ENCODE peak calls at places on chromosomes 3 and 15, in seven cellular contexts. One of them, this sample, is unnamed.

GRCh38 chr3:149969110-149969944 is 1.4 kb downstream of the PFN2 start:
- DNase-seq in neural progenitor cell: peak
- DNase-seq in HCT116: peak
- DNase-seq in GM23338: peak
- DNase-seq in GM23248: peak
- DNase-seq in MM.1S: no peak
- DNase-seq in PC-3: peak
- DNase-seq in this sample: peak

GRCh38 chr15:31024330-31024729 is 32.9 kb upstream of the MTMR10 start:
- DNase-seq in GM23338: peak
- DNase-seq in neural progenitor cell: peak
- DNase-seq in PC-3: peak
- DNase-seq in MM.1S: no peak
- DNase-seq in HCT116: peak
- DNase-seq in GM23248: peak
- DNase-seq in this sample: peak

GRCh38 chr3:58989173-58989572 is 60.7 kb downstream of the CFAP20DC start:
- DNase-seq in neural progenitor cell: no peak
- DNase-seq in PC-3: peak
- DNase-seq in GM23338: no peak
- DNase-seq in MM.1S: no peak
- DNase-seq in HCT116: no peak
- DNase-seq in GM23248: peak
- DNase-seq in this sample: no peak

GRCh38 chr3:172536505-172536904 is 13.3 kb upstream of the TNFSF10 start:
- DNase-seq in MM.1S: no peak
- DNase-seq in GM23248: no peak
- DNase-seq in GM23338: peak
- DNase-seq in PC-3: peak
- DNase-seq in HCT116: no peak
- DNase-seq in neural progenitor cell: no peak
- DNase-seq in this sample: no peak

GRCh38 chr15:29183071-29183831 is 86.4 kb downstream of the NSMCE3 start:
- DNase-seq in MM.1S: no peak
- DNase-seq in neural progenitor cell: no peak
- DNase-seq in GM23338: peak
- DNase-seq in GM23248: peak
- DNase-seq in PC-3: peak
- DNase-seq in HCT116: no peak
- DNase-seq in this sample: no peak

GRCh38 chr3:108818404-108818803 is 4.2 kb upstream of the TRAT1 start:
- DNase-seq in PC-3: peak
- DNase-seq in HCT116: peak
- DNase-seq in neural progenitor cell: peak
- DNase-seq in GM23338: peak
- DNase-seq in GM23248: peak
- DNase-seq in MM.1S: peak
- DNase-seq in this sample: peak

GRCh38 chr3:11739123-11739522 is 95.4 kb upstream of the VGLL4 start:
- DNase-seq in neural progenitor cell: no peak
- DNase-seq in MM.1S: no peak
- DNase-seq in GM23338: no peak
- DNase-seq in PC-3: no peak
- DNase-seq in GM23248: peak
- DNase-seq in HCT116: no peak
- DNase-seq in this sample: no peak

GRCh38 chr15:39211108-39211979 is 369.5 kb upstream of the THBS1 start:
- DNase-seq in PC-3: no peak
- DNase-seq in neural progenitor cell: no peak
- DNase-seq in GM23248: no peak
- DNase-seq in MM.1S: no peak
- DNase-seq in HCT116: no peak
- DNase-seq in GM23338: no peak
- DNase-seq in this sample: no peak

GRCh38 chr15:40244961-40245523 is 6.2 kb downstream of the PAK6 start:
- DNase-seq in MM.1S: no peak
- DNase-seq in GM23248: no peak
- DNase-seq in HCT116: no peak
- DNase-seq in neural progenitor cell: no peak
- DNase-seq in GM23338: peak
- DNase-seq in PC-3: peak
- DNase-seq in this sample: peak

GRCh38 chr3:111803123-111803593 is 55.9 kb upstream of the PHLDB2 start:
- DNase-seq in GM23248: peak
- DNase-seq in PC-3: peak
- DNase-seq in MM.1S: no peak
- DNase-seq in neural progenitor cell: no peak
- DNase-seq in GM23338: no peak
- DNase-seq in HCT116: peak
- DNase-seq in this sample: peak

GRCh38 chr3:172522871-172523818 is at the start of gene TNFSF10:
- DNase-seq in HCT116: no peak
- DNase-seq in neural progenitor cell: peak
- DNase-seq in GM23248: peak
- DNase-seq in GM23338: peak
- DNase-seq in PC-3: peak
- DNase-seq in MM.1S: peak
- DNase-seq in this sample: peak

GRCh38 chr3:194984624-194985023 is 286.3 kb downstream of the XXYLT1 start:
- DNase-seq in GM23248: no peak
- DNase-seq in GM23338: no peak
- DNase-seq in PC-3: peak
- DNase-seq in MM.1S: no peak
- DNase-seq in HCT116: no peak
- DNase-seq in neural progenitor cell: no peak
- DNase-seq in this sample: peak

GRCh38 chr15:77589839-77590238 is 42.9 kb downstream of the LINGO1 start:
- DNase-seq in MM.1S: no peak
- DNase-seq in GM23338: no peak
- DNase-seq in neural progenitor cell: no peak
- DNase-seq in HCT116: no peak
- DNase-seq in PC-3: no peak
- DNase-seq in GM23248: no peak
- DNase-seq in this sample: no peak

GRCh38 chr3:27963519-27963918 is 241.4 kb upstream of the EOMES start:
- DNase-seq in neural progenitor cell: no peak
- DNase-seq in GM23248: no peak
- DNase-seq in PC-3: no peak
- DNase-seq in MM.1S: no peak
- DNase-seq in GM23338: no peak
- DNase-seq in HCT116: no peak
- DNase-seq in this sample: no peak

DNA sequence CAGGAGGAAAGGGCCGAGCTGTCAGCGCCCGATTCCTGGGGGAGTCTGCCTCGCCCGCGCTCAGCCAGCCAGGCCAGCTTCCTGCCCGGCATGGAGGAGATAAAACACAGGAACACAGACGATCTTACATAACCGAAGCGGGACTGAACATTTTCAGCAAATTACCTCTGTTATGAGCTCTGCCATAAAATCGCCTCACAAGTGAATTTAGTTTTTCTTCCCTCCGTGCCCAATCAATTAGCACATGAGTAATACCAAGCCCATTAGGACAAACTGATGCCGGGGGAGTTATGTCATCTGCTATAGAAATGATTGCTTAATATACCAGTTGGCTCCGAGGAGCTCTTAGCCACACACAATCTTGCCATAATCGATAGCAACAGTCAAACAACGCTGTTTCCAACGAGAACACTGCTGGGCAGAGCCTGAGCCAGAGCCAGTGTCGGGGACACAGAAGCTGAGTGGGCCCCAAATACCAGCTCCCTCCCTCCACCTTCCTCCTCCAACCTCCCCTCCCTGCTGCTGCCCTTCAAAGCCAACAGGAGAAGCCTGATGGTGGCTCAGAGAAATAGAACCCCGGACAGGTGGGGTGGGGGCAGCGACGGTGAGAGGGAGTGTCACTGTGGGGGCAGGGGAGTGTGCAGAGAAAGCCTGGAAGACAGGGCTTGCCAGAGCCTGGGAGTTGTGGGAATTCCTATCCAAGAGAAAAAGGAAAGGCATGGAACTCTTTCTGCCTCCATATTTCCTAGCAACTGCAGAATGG is 279.4 kb upstream of the TLE3 start:
- DNase-seq in MM.1S: no peak
- DNase-seq in PC-3: no peak
- DNase-seq in GM23338: peak
- DNase-seq in HCT116: no peak
- DNase-seq in GM23248: peak
- DNase-seq in neural progenitor cell: peak
- DNase-seq in this sample: peak
- TF ChIP-seq EZH2phosphoT487 in MM.1S: no peak
- TF ChIP-seq EZH2phosphoT487 in PC-3: no peak
- TF ChIP-seq EZH2phosphoT487 in GM23338: no peak
- TF ChIP-seq EZH2phosphoT487 in HCT116: no peak
- TF ChIP-seq EZH2phosphoT487 in GM23248: no peak
- TF ChIP-seq EZH2phosphoT487 in neural progenitor cell: no peak
- TF ChIP-seq EZH2phosphoT487 in this sample: no peak

GRCh38 chr3:24495334-24495994 is 814 bp upstream of the THRB start:
- DNase-seq in MM.1S: no peak
- DNase-seq in GM23338: peak
- DNase-seq in GM23248: peak
- DNase-seq in PC-3: peak
- DNase-seq in neural progenitor cell: peak
- DNase-seq in HCT116: peak
- DNase-seq in this sample: peak

GRCh38 chr3:24496529-24497482 is 2.2 kb upstream of the THRB start:
- DNase-seq in MM.1S: peak
- DNase-seq in GM23248: peak
- DNase-seq in PC-3: peak
- DNase-seq in neural progenitor cell: peak
- DNase-seq in HCT116: peak
- DNase-seq in GM23338: peak
- DNase-seq in this sample: peak

GRCh38 chr3:24492971-24493551 is 1.6 kb downstream of the THRB start:
- DNase-seq in PC-3: peak
- DNase-seq in MM.1S: no peak
- DNase-seq in HCT116: no peak
- DNase-seq in GM23338: no peak
- DNase-seq in neural progenitor cell: no peak
- DNase-seq in GM23248: peak
- DNase-seq in this sample: no peak

GRCh38 chr3:24494616-24495333 is at the start of gene THRB:
- DNase-seq in GM23338: peak
- DNase-seq in GM23248: peak
- DNase-seq in HCT116: peak
- DNase-seq in PC-3: peak
- DNase-seq in neural progenitor cell: peak
- DNase-seq in MM.1S: peak
- DNase-seq in this sample: peak

DNA sequence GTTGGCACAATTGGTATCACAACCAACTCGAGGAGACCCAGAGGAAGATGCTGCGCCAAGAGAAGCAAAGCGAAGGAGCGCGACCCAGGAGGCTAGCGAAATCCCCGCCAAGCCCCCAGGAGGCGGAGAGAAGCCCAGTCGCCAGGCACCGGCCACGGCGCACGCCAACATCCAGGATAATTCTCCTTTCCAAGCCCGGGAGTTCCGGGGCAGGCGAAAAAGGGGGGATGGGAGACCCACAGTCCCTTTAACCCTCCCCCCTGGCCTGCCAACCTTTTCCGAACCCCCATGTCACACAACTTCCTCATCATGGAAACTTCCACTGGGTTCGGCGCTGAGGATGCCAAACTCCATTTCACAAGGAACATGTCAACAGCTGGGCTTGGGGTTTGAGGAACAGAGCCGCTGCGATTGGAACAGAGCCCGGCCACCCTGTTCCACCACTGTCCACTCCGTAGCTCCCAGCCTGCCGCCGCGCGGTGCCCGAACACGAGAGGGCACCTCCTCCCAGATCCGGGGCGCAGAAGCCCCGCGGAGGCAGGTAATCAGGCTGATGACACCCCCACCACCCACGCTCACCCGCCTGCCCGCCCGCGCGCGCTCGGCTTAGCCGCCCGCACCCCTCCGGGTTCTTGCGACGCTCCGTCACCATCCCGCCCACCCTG is 567 bp downstream of the THRB start:
- DNase-seq in neural progenitor cell: peak
- DNase-seq in PC-3: peak
- DNase-seq in MM.1S: no peak
- DNase-seq in GM23248: peak
- DNase-seq in HCT116: no peak
- DNase-seq in GM23338: peak
- DNase-seq in this sample: peak
- TF ChIP-seq EZH2 in neural progenitor cell: no peak
- TF ChIP-seq EZH2 in PC-3: no peak
- TF ChIP-seq EZH2 in MM.1S: no peak
- TF ChIP-seq EZH2 in GM23248: no peak
- TF ChIP-seq EZH2 in HCT116: no peak
- TF ChIP-seq EZH2 in GM23338: no peak
- TF ChIP-seq EZH2 in this sample: no peak

DNA sequence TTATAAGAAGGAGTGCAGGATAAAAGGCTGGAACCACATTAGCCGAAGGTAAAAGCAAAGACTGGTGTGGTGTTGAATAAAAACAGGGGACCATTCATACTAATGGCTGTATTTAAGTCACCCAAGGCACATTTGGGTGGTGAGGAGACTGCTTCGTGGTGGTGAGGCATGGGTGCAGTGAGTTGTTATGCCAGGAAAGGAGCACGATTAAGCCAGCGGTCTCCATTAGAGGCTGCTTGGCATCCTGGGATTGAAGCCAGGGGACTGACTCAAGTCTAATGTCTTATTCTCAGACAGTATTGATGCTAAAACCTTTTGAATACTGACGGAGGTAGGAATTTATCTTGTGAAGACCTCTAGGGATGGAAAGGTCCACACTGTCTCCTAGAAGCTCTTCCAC is 21.9 kb downstream of the FEM1B start:
- DNase-seq in PC-3: no peak
- DNase-seq in neural progenitor cell: no peak
- DNase-seq in GM23248: peak
- DNase-seq in MM.1S: no peak
- DNase-seq in GM23338: no peak
- DNase-seq in HCT116: no peak
- DNase-seq in this sample: no peak
- H3K27ac ChIP-seq in PC-3: no peak
- H3K27ac ChIP-seq in neural progenitor cell: no peak
- H3K27ac ChIP-seq in GM23248: peak
- H3K27ac ChIP-seq in MM.1S: peak
- H3K27ac ChIP-seq in GM23338: peak
- H3K27ac ChIP-seq in HCT116: no peak
- H3K27ac ChIP-seq in this sample: peak

GRCh38 chr3:120770891-120771290 is 28.3 kb downstream of the GTF2E1 start:
- DNase-seq in neural progenitor cell: no peak
- DNase-seq in GM23248: no peak
- DNase-seq in MM.1S: no peak
- DNase-seq in GM23338: no peak
- DNase-seq in PC-3: no peak
- DNase-seq in HCT116: no peak
- DNase-seq in this sample: no peak

GRCh38 chr3:120772081-120772480 is 29.5 kb downstream of the GTF2E1 start:
- DNase-seq in neural progenitor cell: no peak
- DNase-seq in MM.1S: no peak
- DNase-seq in PC-3: no peak
- DNase-seq in HCT116: no peak
- DNase-seq in GM23338: no peak
- DNase-seq in GM23248: no peak
- DNase-seq in this sample: no peak

DNA sequence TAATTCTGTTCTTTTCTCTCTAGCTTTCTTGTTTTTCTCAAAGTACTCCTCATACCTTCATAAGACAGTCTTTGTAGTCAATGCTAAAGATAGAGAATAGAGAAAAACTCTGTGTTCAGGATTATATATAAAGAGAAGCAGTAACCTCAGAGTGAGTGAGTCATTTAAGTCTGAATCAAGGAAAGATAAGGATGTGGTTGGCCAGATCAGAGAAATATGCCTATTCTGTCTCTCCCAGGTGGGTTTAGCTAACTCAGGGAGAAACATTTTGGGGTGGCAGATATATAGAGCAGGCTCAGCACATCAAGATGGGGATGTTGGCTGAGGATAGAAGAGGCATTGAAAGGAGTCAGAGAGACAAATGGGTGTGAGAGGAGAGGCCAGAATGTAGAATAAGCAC is 31.4 kb downstream of the GTF2E1 start:
- DNase-seq in MM.1S: no peak
- DNase-seq in GM23248: peak
- DNase-seq in neural progenitor cell: no peak
- DNase-seq in GM23338: no peak
- DNase-seq in PC-3: no peak
- DNase-seq in HCT116: no peak
- DNase-seq in this sample: no peak
- TF ChIP-seq EZH2phosphoT487 in MM.1S: no peak
- TF ChIP-seq EZH2phosphoT487 in GM23248: no peak
- TF ChIP-seq EZH2phosphoT487 in neural progenitor cell: no peak
- TF ChIP-seq EZH2phosphoT487 in GM23338: no peak
- TF ChIP-seq EZH2phosphoT487 in PC-3: no peak
- TF ChIP-seq EZH2phosphoT487 in HCT116: no peak
- TF ChIP-seq EZH2phosphoT487 in this sample: no peak